ENCODE peak calls at places on chromosomes 13 and 19, in four cellular contexts. D is HepG2; Z is CD8-positive, alpha-beta T cell; Q is upper lobe of left lung. T is an unnamed sample.

GRCh38 chr13:27556109-27556508 is 64.2 kb downstream of the LNX2 start:
- DNase-seq in Z (no peak), Q (no peak), D (no peak), T (no peak)

GRCh38 chr19:13002389-13002898 is 7.2 kb downstream of the NFIX start:
- DNase-seq in D (no peak), Q (peak; percentile 59), Z (no peak), T (no peak)

GRCh38 chr13:49356224-49356623 is 87.6 kb downstream of the CAB39L start:
- DNase-seq in D (no peak), Z (no peak), Q (no peak), T (no peak)

GRCh38 chr13:77026255-77026782 is 640 bp downstream of the FBXL3 start:
- DNase-seq in Z (peak; percentile 68), Q (peak; percentile 94), D (peak; percentile 63), T (peak; percentile 40)

GRCh38 chr19:27887946-27888345 is 1325.0 kb downstream of the UQCRFS1 start:
- DNase-seq in D (no peak), Z (no peak), Q (no peak), T (no peak)

GRCh38 chr19:55838251-55838650 is 1.9 kb downstream of the NLRP4 start:
- DNase-seq in D (no peak), Z (no peak), Q (no peak), T (no peak)

GRCh38 chr13:44819762-44820161 is 169.5 kb downstream of the NUFIP1 start:
- DNase-seq in D (no peak), Q (no peak), Z (no peak), T (no peak)

GRCh38 chr19:58042709-58043340 is 9.0 kb downstream of the ZSCAN1 start:
- DNase-seq in D (no peak), Z (no peak), Q (no peak), T (no peak)

GRCh38 chr19:40278361-40279045 is 6.6 kb downstream of the AKT2 start:
- DNase-seq in Q (no peak), D (no peak), Z (no peak), T (no peak)

GRCh38 chr19:38734426-38735256 is 9.6 kb downstream of the CAPN12 start:
- DNase-seq in Q (peak; percentile 45), Z (no peak), D (no peak), T (peak; percentile 45)

GRCh38 chr19:46076031-46076880 is 35.5 kb upstream of the IGFL4 start:
- DNase-seq in Q (no peak), D (no peak), Z (no peak), T (no peak)

GRCh38 chr19:42540071-42540553 is 11.8 kb upstream of the CEACAM1 start:
- DNase-seq in D (no peak), Z (no peak), Q (no peak), T (no peak)

GRCh38 chr13:20487927-20488326 is 37.7 kb downstream of the CRYL1 start:
- DNase-seq in Q (no peak), D (no peak), Z (no peak), T (no peak)

GRCh38 chr13:108597943-108598342 is 31.5 kb upstream of the MYO16 start:
- DNase-seq in D (peak; percentile 8), Z (no peak), Q (no peak), T (no peak)

GRCh38 chr13:113845723-113846638 is 17.9 kb downstream of the GAS6 start:
- DNase-seq in Z (no peak), Q (peak; percentile 12), D (no peak), T (no peak)

GRCh38 chr19:48836089-48837017 is at the start of gene HSD17B14:
- DNase-seq in Z (no peak), Q (peak; percentile 61), D (no peak), T (no peak)

GRCh38 chr19:48443731-48444128 is 2.1 kb upstream of the GRWD1 start:
- DNase-seq in Q (no peak), Z (no peak), D (no peak), T (no peak)

GRCh38 chr19:29687244-29687896 is 22.1 kb downstream of the PLEKHF1 start:
- DNase-seq in Z (no peak), Q (no peak), D (no peak), T (no peak)

GRCh38 chr13:113863511-113864302 is at the start of gene GAS6:
- DNase-seq in Z (no peak), Q (no peak), D (no peak), T (no peak)

GRCh38 chr13:38535271-38535670 is 151.6 kb upstream of the FREM2 start:
- DNase-seq in Z (no peak), D (no peak), Q (no peak), T (no peak)

GRCh38 chr19:20278342-20278741 is 111.3 kb downstream of the ZNF486 start:
- DNase-seq in Z (no peak), Q (peak; percentile 58), D (peak; percentile 30), T (no peak)

GRCh38 chr19:6464070-6464873 is at the start of gene CRB3:
- DNase-seq in D (peak; percentile 73), Z (peak; percentile 42), Q (peak; percentile 94), T (no peak)

GRCh38 chr13:24184855-24185254 is 24.3 kb downstream of the SPATA13 start:
- DNase-seq in Z (no peak), D (no peak), Q (no peak), T (no peak)

GRCh38 chr19:41698746-41699230 is 9.6 kb upstream of the CEACAM5 start:
- DNase-seq in Q (no peak), D (no peak), Z (no peak), T (no peak)

DNA sequence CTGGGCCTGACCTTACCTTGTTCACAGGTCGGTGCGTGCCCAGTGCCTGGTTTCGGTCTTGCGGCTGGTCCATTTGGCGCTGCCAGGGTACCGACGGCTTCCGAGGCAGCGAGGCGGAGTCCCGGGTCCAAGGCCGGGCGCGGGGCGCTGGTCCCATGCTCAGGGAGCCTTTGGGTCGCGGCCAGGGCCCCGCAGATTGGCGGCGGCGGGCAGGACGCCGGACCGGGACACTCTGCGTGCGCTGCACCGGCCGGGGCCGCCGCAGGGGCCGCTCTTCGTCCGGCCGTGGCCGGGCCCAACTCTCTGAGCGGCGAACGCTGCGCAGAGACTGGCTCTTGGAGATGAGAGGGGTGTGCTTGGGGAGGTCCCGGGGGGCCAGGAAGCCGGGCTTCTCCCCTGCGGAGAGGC is 3.3 kb upstream of the WIZ start:
- DNase-seq in D (no peak), Z (no peak), Q (no peak), T (no peak)
- TF ChIP-seq CTCF in D (no peak), Z (no peak), Q (peak; percentile 36), T (no peak)

DNA sequence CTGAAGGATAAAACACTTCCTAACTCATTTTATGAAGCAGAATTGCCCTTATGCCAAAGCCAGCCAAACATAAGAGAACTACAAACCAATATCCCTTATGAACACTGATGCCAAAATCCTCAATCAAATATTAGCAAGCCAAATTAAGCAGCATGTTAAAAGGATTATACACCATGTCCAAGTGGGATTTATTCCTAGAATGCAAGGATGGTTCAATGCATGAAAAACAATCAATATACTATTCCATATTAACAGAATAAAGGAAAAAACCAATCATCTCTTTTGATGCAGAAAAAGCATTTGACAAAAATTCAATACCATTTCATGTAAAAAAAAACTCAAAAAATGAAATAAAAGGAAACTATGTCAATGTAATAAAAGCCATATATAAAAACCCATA is 10.9 kb downstream of the ZNF792 start:
- DNase-seq in Z (no peak), Q (no peak), D (no peak), T (no peak)
- H3K4me3 ChIP-seq in Z (no peak overlapping the region), Q (no peak overlapping the region), D (no peak overlapping the region), T (no peak overlapping the region)

GRCh38 chr19:36379510-36379819 is 464 bp upstream of the ZFP14 start:
- DNase-seq in D (no peak), Q (no peak), Z (no peak), T (no peak)

GRCh38 chr19:36377541-36378178 is 1.3 kb downstream of the ZFP14 start:
- DNase-seq in Q (no peak), D (peak; percentile 74), Z (no peak), T (no peak)

GRCh38 chr19:36373638-36374156 is 5.3 kb downstream of the ZFP14 start:
- DNase-seq in D (no peak), Z (no peak), Q (no peak), T (no peak)

GRCh38 chr19:36378625-36379509 is at the start of gene ZFP14:
- DNase-seq in D (peak; percentile 91), Q (peak; percentile 96), Z (peak; percentile 91), T (peak; percentile 90)
- TF ChIP-seq CTCF in D (peak; percentile 40), Q (no peak), Z (peak; percentile 58), T (peak; percentile 43)

DNA sequence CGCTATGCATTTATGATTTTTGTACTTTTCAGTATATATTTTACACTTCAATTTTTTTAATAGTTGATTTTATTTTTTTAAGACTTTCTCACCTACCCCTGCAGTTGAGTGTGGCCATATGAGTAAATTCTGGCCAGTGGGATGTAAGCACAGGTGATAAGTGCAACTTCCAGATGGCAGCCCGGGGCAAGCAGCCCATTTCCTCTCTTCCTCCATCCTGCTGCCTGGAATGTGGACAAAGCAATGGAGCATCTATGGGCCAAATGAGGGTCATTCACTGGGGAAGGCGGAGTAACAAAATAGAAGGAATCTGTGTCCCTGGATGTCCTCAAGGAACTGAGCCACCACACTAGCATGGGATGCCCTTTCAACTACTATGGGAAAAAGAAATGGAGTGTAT is 12.3 kb downstream of the RFXAP start:
- DNase-seq in Z (no peak), D (no peak), Q (no peak), T (no peak)
- H3K4me3 ChIP-seq in Z (no peak overlapping the region), D (no peak overlapping the region), Q (no peak overlapping the region), T (no peak overlapping the region)

GRCh38 chr13:41053384-41053826 is 7.9 kb upstream of the WBP4 start:
- DNase-seq in Q (no peak), Z (no peak), D (no peak), T (peak; percentile 48)

GRCh38 chr13:41056194-41056593 is 5.1 kb upstream of the WBP4 start:
- DNase-seq in D (no peak), Q (no peak), Z (no peak), T (no peak)

GRCh38 chr13:41052441-41052840 is 8.9 kb upstream of the WBP4 start:
- DNase-seq in Z (no peak), Q (no peak), D (no peak), T (no peak)

GRCh38 chr13:41054919-41055619 is 6.2 kb upstream of the WBP4 start:
- DNase-seq in D (peak; percentile 35), Q (no peak), Z (no peak), T (no peak)

GRCh38 chr13:41054212-41054877 is 7.0 kb upstream of the WBP4 start:
- DNase-seq in Q (no peak), Z (no peak), D (peak; percentile 53), T (no peak)
- TF ChIP-seq CTCF in Q (no peak), Z (peak; percentile 66), D (peak; percentile 53), T (peak; percentile 49)

GRCh38 chr13:110394371-110394841 is 87.3 kb downstream of the COL4A2 start:
- DNase-seq in Q (no peak), D (no peak), Z (no peak), T (no peak)

GRCh38 chr13:110396476-110396875 is 89.4 kb downstream of the COL4A2 start:
- DNase-seq in Q (no peak), Z (no peak), D (no peak), T (no peak)

GRCh38 chr13:110397445-110397844 is 90.4 kb downstream of the COL4A2 start:
- DNase-seq in D (no peak), Q (no peak), Z (no peak), T (no peak)

GRCh38 chr13:110398564-110399507 is 91.8 kb downstream of the COL4A2 start:
- DNase-seq in D (no peak), Z (no peak), Q (no peak), T (no peak)

DNA sequence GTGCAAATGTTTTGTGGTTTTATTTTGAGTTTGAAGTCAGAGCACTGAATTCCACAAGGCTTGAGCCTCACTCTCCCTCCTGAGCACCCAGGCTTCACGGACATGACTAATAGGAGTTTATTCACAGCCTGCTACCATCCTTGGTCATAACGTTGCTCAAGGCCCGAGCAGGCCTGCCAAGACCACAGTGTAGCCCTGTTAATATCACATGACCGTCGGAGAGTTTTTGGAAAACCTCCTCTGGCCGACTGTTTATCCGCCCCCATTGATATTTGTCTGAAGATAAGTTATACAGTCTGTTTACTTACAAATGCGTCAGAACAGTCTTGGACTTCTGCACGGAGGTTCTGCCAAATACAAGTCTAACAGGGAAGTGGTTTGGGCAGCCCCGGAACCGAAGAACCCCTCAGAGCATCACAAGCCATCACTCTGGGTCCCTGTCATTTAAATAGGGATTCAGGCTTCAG is 89.9 kb downstream of the COL4A2 start:
- DNase-seq in Z (no peak), Q (peak; percentile 61), D (no peak), T (no peak)
- H3K4me3 ChIP-seq in Z (no peak overlapping the region), Q (no peak overlapping the region), D (no peak overlapping the region), T (no peak overlapping the region)

T was measured in GM12864.